ENCODE peak calls at places on chromosomes 12 and 14, in eight cellular contexts. One of them, this sample, is unnamed.

GRCh38 chr12:25386823-25387134 is 136.1 kb upstream of the KRAS start:
- DNase-seq in spleen: peak
- DNase-seq in HL-60: no peak
- DNase-seq in stomach: no peak
- DNase-seq in transverse colon: peak
- DNase-seq in GM23338: no peak
- DNase-seq in endothelial cell of umbilical vein: no peak
- DNase-seq in Panc1: no peak
- DNase-seq in this sample: peak

GRCh38 chr12:130831246-130831645 is 7.8 kb downstream of the STX2 start:
- DNase-seq in HL-60: no peak
- DNase-seq in endothelial cell of umbilical vein: no peak
- DNase-seq in Panc1: no peak
- DNase-seq in stomach: no peak
- DNase-seq in transverse colon: no peak
- DNase-seq in GM23338: no peak
- DNase-seq in spleen: no peak
- DNase-seq in this sample: no peak

GRCh38 chr14:106883218-106883692 is 1356.9 kb downstream of the TMEM121 start:
- DNase-seq in endothelial cell of umbilical vein: no peak
- DNase-seq in stomach: no peak
- DNase-seq in transverse colon: no peak
- DNase-seq in HL-60: peak
- DNase-seq in GM23338: peak
- DNase-seq in Panc1: no peak
- DNase-seq in spleen: peak
- DNase-seq in this sample: no peak

GRCh38 chr14:95024380-95024779 is 132.9 kb downstream of the DICER1 start:
- DNase-seq in stomach: no peak
- DNase-seq in GM23338: no peak
- DNase-seq in spleen: no peak
- DNase-seq in endothelial cell of umbilical vein: no peak
- DNase-seq in Panc1: no peak
- DNase-seq in HL-60: no peak
- DNase-seq in transverse colon: no peak
- DNase-seq in this sample: no peak

GRCh38 chr14:102579696-102580551 is 12.5 kb upstream of the RCOR1 start:
- DNase-seq in stomach: no peak
- DNase-seq in GM23338: no peak
- DNase-seq in transverse colon: no peak
- DNase-seq in spleen: no peak
- DNase-seq in Panc1: no peak
- DNase-seq in endothelial cell of umbilical vein: no peak
- DNase-seq in HL-60: peak
- DNase-seq in this sample: no peak

GRCh38 chr14:75068294-75069020 is 984 bp upstream of the ZC2HC1C start:
- DNase-seq in transverse colon: no peak
- DNase-seq in GM23338: peak
- DNase-seq in Panc1: no peak
- DNase-seq in HL-60: no peak
- DNase-seq in endothelial cell of umbilical vein: no peak
- DNase-seq in stomach: no peak
- DNase-seq in spleen: no peak
- DNase-seq in this sample: no peak

GRCh38 chr12:43147893-43148292 is 404.1 kb downstream of the ADAMTS20 start:
- DNase-seq in endothelial cell of umbilical vein: no peak
- DNase-seq in spleen: no peak
- DNase-seq in HL-60: no peak
- DNase-seq in transverse colon: no peak
- DNase-seq in stomach: no peak
- DNase-seq in Panc1: no peak
- DNase-seq in GM23338: no peak
- DNase-seq in this sample: no peak

GRCh38 chr12:81627336-81628189 is 131.6 kb downstream of the PPFIA2 start:
- DNase-seq in Panc1: peak
- DNase-seq in HL-60: no peak
- DNase-seq in transverse colon: no peak
- DNase-seq in spleen: no peak
- DNase-seq in stomach: no peak
- DNase-seq in GM23338: peak
- DNase-seq in endothelial cell of umbilical vein: peak
- DNase-seq in this sample: no peak

GRCh38 chr12:47774664-47775063 is 1.6 kb downstream of the SLC48A1 start:
- DNase-seq in Panc1: no peak
- DNase-seq in endothelial cell of umbilical vein: no peak
- DNase-seq in spleen: no peak
- DNase-seq in GM23338: no peak
- DNase-seq in stomach: no peak
- DNase-seq in transverse colon: no peak
- DNase-seq in HL-60: no peak
- DNase-seq in this sample: peak

GRCh38 chr12:47772738-47773061 is 338 bp upstream of the SLC48A1 start:
- DNase-seq in endothelial cell of umbilical vein: no peak
- DNase-seq in stomach: no peak
- DNase-seq in GM23338: no peak
- DNase-seq in transverse colon: no peak
- DNase-seq in HL-60: no peak
- DNase-seq in spleen: no peak
- DNase-seq in Panc1: no peak
- DNase-seq in this sample: no peak

GRCh38 chr12:47772094-47772660 is 861 bp upstream of the SLC48A1 start:
- DNase-seq in HL-60: no peak
- DNase-seq in stomach: no peak
- DNase-seq in GM23338: no peak
- DNase-seq in transverse colon: no peak
- DNase-seq in spleen: peak
- DNase-seq in endothelial cell of umbilical vein: no peak
- DNase-seq in Panc1: no peak
- DNase-seq in this sample: no peak

GRCh38 chr12:47773858-47774580 is 981 bp downstream of the SLC48A1 start:
- DNase-seq in GM23338: no peak
- DNase-seq in transverse colon: no peak
- DNase-seq in stomach: no peak
- DNase-seq in Panc1: no peak
- DNase-seq in endothelial cell of umbilical vein: no peak
- DNase-seq in spleen: peak
- DNase-seq in HL-60: peak
- DNase-seq in this sample: no peak

DNA sequence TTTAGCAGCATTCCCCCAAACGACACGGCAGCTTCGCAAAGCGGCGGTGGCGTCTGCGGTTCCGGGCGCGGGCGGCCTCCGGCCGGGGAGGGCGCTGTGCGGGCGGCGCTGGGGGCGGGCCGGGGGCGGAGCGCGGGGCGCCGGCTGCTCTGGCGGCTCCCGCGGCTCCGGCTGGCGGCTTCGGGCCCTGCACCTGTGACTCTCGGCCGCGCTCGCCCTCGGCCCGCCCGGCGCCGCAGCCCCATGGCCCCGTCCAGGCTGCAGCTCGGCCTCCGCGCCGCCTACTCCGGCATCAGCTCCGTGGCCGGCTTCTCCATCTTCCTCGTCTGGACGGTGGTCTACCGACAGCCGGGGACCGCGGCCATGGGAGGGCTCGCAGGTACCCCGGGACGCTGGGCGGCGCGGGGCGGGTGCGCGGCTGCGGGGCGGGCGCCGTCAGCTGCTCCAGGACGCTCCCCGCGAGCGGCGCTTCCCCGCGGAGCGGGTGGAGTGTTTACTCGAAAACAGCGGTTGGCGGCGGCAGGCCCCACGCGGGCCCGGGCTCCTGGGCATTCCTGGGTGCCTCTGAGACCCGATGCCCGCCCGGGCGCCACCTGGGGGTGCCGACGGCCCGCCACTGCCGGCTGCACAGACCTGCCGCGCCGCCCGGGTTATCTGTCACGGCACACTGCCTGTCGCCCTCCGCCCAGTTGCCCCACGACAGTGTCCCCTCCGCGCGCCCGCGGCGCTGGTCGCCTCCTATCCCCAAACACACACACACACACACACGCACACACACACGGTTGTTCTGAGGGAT is at the start of gene SLC48A1:
- DNase-seq in stomach: peak
- DNase-seq in Panc1: no peak
- DNase-seq in GM23338: peak
- DNase-seq in spleen: peak
- DNase-seq in endothelial cell of umbilical vein: peak
- DNase-seq in transverse colon: peak
- DNase-seq in HL-60: peak
- DNase-seq in this sample: peak
- TF ChIP-seq POLR2AphosphoS5 in stomach: no peak
- TF ChIP-seq POLR2AphosphoS5 in Panc1: no peak
- TF ChIP-seq POLR2AphosphoS5 in GM23338: peak
- TF ChIP-seq POLR2AphosphoS5 in spleen: peak
- TF ChIP-seq POLR2AphosphoS5 in endothelial cell of umbilical vein: peak
- TF ChIP-seq POLR2AphosphoS5 in transverse colon: peak
- TF ChIP-seq POLR2AphosphoS5 in HL-60: no peak
- TF ChIP-seq POLR2AphosphoS5 in this sample: no peak

GRCh38 chr12:64670039-64670438 is 59.7 kb downstream of the RASSF3 start:
- DNase-seq in spleen: no peak
- DNase-seq in stomach: no peak
- DNase-seq in Panc1: no peak
- DNase-seq in GM23338: no peak
- DNase-seq in transverse colon: no peak
- DNase-seq in HL-60: no peak
- DNase-seq in endothelial cell of umbilical vein: peak
- DNase-seq in this sample: no peak

GRCh38 chr12:64669270-64669842 is 59.1 kb downstream of the RASSF3 start:
- DNase-seq in HL-60: peak
- DNase-seq in stomach: peak
- DNase-seq in Panc1: no peak
- DNase-seq in GM23338: peak
- DNase-seq in endothelial cell of umbilical vein: peak
- DNase-seq in transverse colon: peak
- DNase-seq in spleen: peak
- DNase-seq in this sample: peak

GRCh38 chr12:64663019-64663418 is 52.7 kb downstream of the RASSF3 start:
- DNase-seq in Panc1: no peak
- DNase-seq in endothelial cell of umbilical vein: no peak
- DNase-seq in stomach: no peak
- DNase-seq in spleen: no peak
- DNase-seq in transverse colon: no peak
- DNase-seq in GM23338: no peak
- DNase-seq in HL-60: no peak
- DNase-seq in this sample: no peak

GRCh38 chr12:64666054-64666914 is 56.0 kb downstream of the RASSF3 start:
- DNase-seq in transverse colon: no peak
- DNase-seq in stomach: no peak
- DNase-seq in endothelial cell of umbilical vein: peak
- DNase-seq in GM23338: no peak
- DNase-seq in spleen: no peak
- DNase-seq in HL-60: no peak
- DNase-seq in Panc1: no peak
- DNase-seq in this sample: no peak

GRCh38 chr12:64665506-64665905 is 55.2 kb downstream of the RASSF3 start:
- DNase-seq in Panc1: no peak
- DNase-seq in spleen: no peak
- DNase-seq in stomach: no peak
- DNase-seq in GM23338: peak
- DNase-seq in transverse colon: peak
- DNase-seq in endothelial cell of umbilical vein: peak
- DNase-seq in HL-60: no peak
- DNase-seq in this sample: no peak
- TF ChIP-seq POLR2AphosphoS5 in Panc1: no peak
- TF ChIP-seq POLR2AphosphoS5 in spleen: no peak
- TF ChIP-seq POLR2AphosphoS5 in stomach: no peak
- TF ChIP-seq POLR2AphosphoS5 in GM23338: no peak
- TF ChIP-seq POLR2AphosphoS5 in transverse colon: no peak
- TF ChIP-seq POLR2AphosphoS5 in endothelial cell of umbilical vein: no peak
- TF ChIP-seq POLR2AphosphoS5 in HL-60: no peak
- TF ChIP-seq POLR2AphosphoS5 in this sample: no peak

GRCh38 chr14:97719931-97720330 is 922.7 kb downstream of the VRK1 start:
- DNase-seq in Panc1: no peak
- DNase-seq in spleen: no peak
- DNase-seq in HL-60: no peak
- DNase-seq in endothelial cell of umbilical vein: no peak
- DNase-seq in transverse colon: no peak
- DNase-seq in GM23338: no peak
- DNase-seq in stomach: no peak
- DNase-seq in this sample: no peak
- TF ChIP-seq POLR2AphosphoS5 in Panc1: no peak
- TF ChIP-seq POLR2AphosphoS5 in spleen: no peak
- TF ChIP-seq POLR2AphosphoS5 in HL-60: no peak
- TF ChIP-seq POLR2AphosphoS5 in endothelial cell of umbilical vein: no peak
- TF ChIP-seq POLR2AphosphoS5 in transverse colon: no peak
- TF ChIP-seq POLR2AphosphoS5 in GM23338: no peak
- TF ChIP-seq POLR2AphosphoS5 in stomach: no peak
- TF ChIP-seq POLR2AphosphoS5 in this sample: no peak

GRCh38 chr12:13203028-13203922 is 6.7 kb downstream of the EMP1 start:
- DNase-seq in GM23338: peak
- DNase-seq in stomach: no peak
- DNase-seq in HL-60: peak
- DNase-seq in endothelial cell of umbilical vein: peak
- DNase-seq in spleen: no peak
- DNase-seq in transverse colon: peak
- DNase-seq in Panc1: no peak
- DNase-seq in this sample: peak
- TF ChIP-seq POLR2AphosphoS5 in GM23338: no peak
- TF ChIP-seq POLR2AphosphoS5 in stomach: no peak
- TF ChIP-seq POLR2AphosphoS5 in HL-60: no peak
- TF ChIP-seq POLR2AphosphoS5 in endothelial cell of umbilical vein: peak
- TF ChIP-seq POLR2AphosphoS5 in spleen: no peak
- TF ChIP-seq POLR2AphosphoS5 in transverse colon: no peak
- TF ChIP-seq POLR2AphosphoS5 in Panc1: no peak
- TF ChIP-seq POLR2AphosphoS5 in this sample: no peak

GRCh38 chr14:91367173-91368171 is 50.1 kb downstream of the CCDC88C start:
- DNase-seq in GM23338: no peak
- DNase-seq in transverse colon: peak
- DNase-seq in Panc1: no peak
- DNase-seq in stomach: peak
- DNase-seq in HL-60: peak
- DNase-seq in spleen: no peak
- DNase-seq in endothelial cell of umbilical vein: peak
- DNase-seq in this sample: no peak
- TF ChIP-seq POLR2AphosphoS5 in GM23338: no peak
- TF ChIP-seq POLR2AphosphoS5 in transverse colon: no peak
- TF ChIP-seq POLR2AphosphoS5 in Panc1: no peak
- TF ChIP-seq POLR2AphosphoS5 in stomach: no peak
- TF ChIP-seq POLR2AphosphoS5 in HL-60: peak
- TF ChIP-seq POLR2AphosphoS5 in spleen: no peak
- TF ChIP-seq POLR2AphosphoS5 in endothelial cell of umbilical vein: no peak
- TF ChIP-seq POLR2AphosphoS5 in this sample: no peak

DNA sequence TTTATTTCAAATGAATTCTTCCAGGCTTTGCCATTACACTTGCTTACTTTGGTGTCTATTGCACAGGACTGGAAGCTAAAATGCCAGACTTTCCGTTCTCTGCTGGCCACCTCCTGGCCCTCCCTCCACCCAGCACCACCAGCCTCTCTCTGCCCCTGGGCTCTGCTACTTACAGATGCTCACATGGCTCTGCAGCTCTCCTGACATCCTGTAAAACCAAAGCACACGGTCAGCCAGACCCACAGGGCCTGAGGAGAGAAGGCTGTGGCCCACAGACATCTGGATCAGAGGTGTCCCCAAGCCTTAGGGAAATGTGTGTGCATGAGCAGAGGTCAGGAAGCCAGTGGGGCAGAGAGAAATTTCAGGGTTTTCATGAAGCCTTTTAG is 11.6 kb upstream of the KRT1 start:
- DNase-seq in transverse colon: no peak
- DNase-seq in endothelial cell of umbilical vein: no peak
- DNase-seq in GM23338: no peak
- DNase-seq in Panc1: no peak
- DNase-seq in stomach: no peak
- DNase-seq in spleen: no peak
- DNase-seq in HL-60: no peak
- DNase-seq in this sample: no peak
- TF ChIP-seq POLR2AphosphoS5 in transverse colon: no peak
- TF ChIP-seq POLR2AphosphoS5 in endothelial cell of umbilical vein: no peak
- TF ChIP-seq POLR2AphosphoS5 in GM23338: no peak
- TF ChIP-seq POLR2AphosphoS5 in Panc1: no peak
- TF ChIP-seq POLR2AphosphoS5 in stomach: no peak
- TF ChIP-seq POLR2AphosphoS5 in spleen: no peak
- TF ChIP-seq POLR2AphosphoS5 in HL-60: no peak
- TF ChIP-seq POLR2AphosphoS5 in this sample: no peak

GRCh38 chr14:67853748-67854147 is 34.2 kb downstream of the RAD51B start:
- DNase-seq in HL-60: peak
- DNase-seq in GM23338: no peak
- DNase-seq in spleen: no peak
- DNase-seq in Panc1: no peak
- DNase-seq in stomach: no peak
- DNase-seq in transverse colon: no peak
- DNase-seq in endothelial cell of umbilical vein: no peak
- DNase-seq in this sample: no peak
- TF ChIP-seq POLR2AphosphoS5 in HL-60: no peak
- TF ChIP-seq POLR2AphosphoS5 in GM23338: no peak
- TF ChIP-seq POLR2AphosphoS5 in spleen: no peak
- TF ChIP-seq POLR2AphosphoS5 in Panc1: no peak
- TF ChIP-seq POLR2AphosphoS5 in stomach: no peak
- TF ChIP-seq POLR2AphosphoS5 in transverse colon: no peak
- TF ChIP-seq POLR2AphosphoS5 in endothelial cell of umbilical vein: no peak
- TF ChIP-seq POLR2AphosphoS5 in this sample: no peak

This sample was measured in sigmoid colon.